ENCODE peak calls at places on chromosomes 3 and 15, in nine cellular contexts. P is heart left ventricle, B is AG10803, W is Panc1, U is fibroblast of villous mesenchyme, V is dorsolateral prefrontal cortex, X is astrocyte, S is lung, Q is PC-9. I is an unnamed sample.

GRCh38 chr15:79872358-79873017 is 24.3 kb downstream of the MTHFS start:
- DNase-seq in P (no peak), V (no peak), Q (no peak), S (no peak), B (peak; percentile 69), W (no peak), X (peak; percentile 79), U (peak; percentile 80), I (peak; percentile 37)

GRCh38 chr3:146203761-146204160 is 42.8 kb upstream of the PLOD2 start:
- DNase-seq in W (no peak), U (no peak), B (peak; percentile 46), S (no peak), V (no peak), Q (no peak), P (no peak), X (no peak), I (no peak)

GRCh38 chr3:184050217-184050847 is 2.5 kb upstream of the HTR3C start:
- DNase-seq in V (no peak), Q (no peak), S (no peak), X (no peak), W (no peak), B (no peak), U (no peak), P (no peak), I (no peak)

GRCh38 chr3:38003371-38003816 is 12.8 kb downstream of the VILL start:
- DNase-seq in X (no peak), S (no peak), P (peak; percentile 62), B (peak; percentile 36), U (peak; percentile 44), Q (no peak), V (peak; percentile 85), W (no peak), I (peak; percentile 43)

GRCh38 chr3:31288224-31288623 is 244.5 kb upstream of the STT3B start:
- DNase-seq in Q (no peak), S (no peak), B (no peak), U (no peak), V (no peak), X (no peak), W (no peak), P (no peak), I (no peak)

GRCh38 chr15:66858423-66859207 is 156.6 kb downstream of the SMAD6 start:
- DNase-seq in P (peak; percentile 0), V (no peak), X (no peak), B (peak; percentile 70), W (no peak), S (no peak), U (no peak), Q (peak; percentile 40), I (peak; percentile 81)

GRCh38 chr15:84926491-84927220 is 42.2 kb downstream of the SLC28A1 start:
- DNase-seq in U (no peak), P (no peak), S (no peak), X (no peak), W (no peak), B (no peak), V (no peak), Q (peak; percentile 64), I (no peak)

GRCh38 chr3:111481551-111481950 is 60.4 kb upstream of the CD96 start:
- DNase-seq in W (no peak), V (no peak), Q (no peak), P (no peak), X (peak; percentile 0), S (no peak), B (peak; percentile 5), U (peak; percentile 8), I (no peak)

GRCh38 chr3:172856766-172857742 is 106.5 kb downstream of the ECT2 start:
- DNase-seq in Q (no peak), P (peak; percentile 58), B (no peak), X (peak; percentile 71), W (no peak), V (no peak), U (no peak), S (no peak), I (peak; percentile 50)

GRCh38 chr3:55906896-55907295 is 419.8 kb upstream of the WNT5A start:
- DNase-seq in X (peak; percentile 16), Q (no peak), B (no peak), S (no peak), V (no peak), W (no peak), P (no peak), U (no peak), I (no peak)

GRCh38 chr15:80614711-80615360 is 80.3 kb upstream of the ABHD17C start:
- DNase-seq in X (no peak), U (no peak), P (no peak), Q (no peak), W (no peak), B (no peak), S (peak; percentile 9), V (no peak), I (no peak)

GRCh38 chr3:14913926-14914776 is 33.2 kb upstream of the NR2C2 start:
- DNase-seq in W (no peak), Q (no peak), B (no peak), S (no peak), P (no peak), X (no peak), V (no peak), U (no peak), I (no peak)

GRCh38 chr3:109396811-109397210 is 59.5 kb upstream of the DPPA4 start:
- DNase-seq in P (no peak), S (no peak), X (peak; percentile 25), V (no peak), W (no peak), Q (no peak), B (no peak), U (no peak), I (no peak)

GRCh38 chr15:67836477-67836876 is 3.4 kb downstream of the RNU6-1 start:
- DNase-seq in B (peak; percentile 29), Q (no peak), P (no peak), V (peak; percentile 26), X (no peak), U (peak; percentile 44), S (no peak), W (no peak), I (peak; percentile 56)

GRCh38 chr3:52715714-52716305 is 9.9 kb downstream of the SPCS1 start:
- DNase-seq in P (no peak), X (no peak), B (no peak), V (no peak), W (no peak), U (no peak), S (no peak), Q (no peak), I (no peak)

GRCh38 chr3:58052373-58053273 is 44.4 kb downstream of the FLNB start:
- DNase-seq in S (peak; percentile 75), B (peak; percentile 94), U (peak; percentile 96), W (peak; percentile 87), Q (peak; percentile 92), X (peak; percentile 98), V (peak; percentile 83), P (peak; percentile 69), I (peak; percentile 91)
- H3K4me3 ChIP-seq in S (no peak overlapping the region), B (peak overlapping the region; percentile 23), U (no peak overlapping the region), W (peak overlapping the region; percentile 2), Q (peak overlapping the region; percentile 33), X (no peak overlapping the region), V (no peak overlapping the region), P (no peak overlapping the region), I (peak overlapping the region; percentile 12)

DNA sequence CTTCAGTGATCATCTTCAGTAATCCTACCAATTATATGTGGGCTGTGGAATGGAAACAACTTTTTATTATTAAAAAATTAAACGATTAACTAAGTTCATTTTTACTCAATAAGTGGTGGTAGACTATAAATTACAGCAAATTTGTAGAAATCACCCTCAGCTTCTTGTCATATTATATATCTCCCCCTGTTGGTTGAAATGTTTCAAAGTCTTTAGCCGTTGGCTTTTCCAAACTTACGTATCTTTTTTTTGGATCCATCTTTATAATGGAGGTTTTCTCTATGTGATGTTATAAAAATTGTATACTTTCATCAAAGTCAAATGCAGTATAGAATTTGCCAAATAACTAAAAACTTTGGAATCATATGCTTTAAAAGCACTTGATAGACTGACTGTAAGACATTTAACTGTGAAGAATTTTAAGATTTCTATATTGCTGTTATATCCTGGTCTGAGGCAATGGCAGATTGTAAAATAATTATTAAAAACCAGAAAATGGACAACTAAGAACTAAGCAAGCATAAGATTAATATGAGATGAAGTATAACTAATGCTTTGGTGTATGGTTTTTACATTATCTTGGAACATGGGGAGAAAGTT is 44.7 kb downstream of the ATP11B start:
- DNase-seq in V (no peak), B (peak; percentile 50), U (peak; percentile 57), X (peak; percentile 12), W (no peak), Q (peak; percentile 42), P (no peak), S (no peak), I (peak; percentile 62)
- TF ChIP-seq CTCF in V (peak; percentile 43), B (peak; percentile 54), U (peak; percentile 48), X (peak; percentile 30), W (peak; percentile 60), Q (peak; percentile 83), P (peak; percentile 45), S (no peak), I (peak; percentile 36)

DNA sequence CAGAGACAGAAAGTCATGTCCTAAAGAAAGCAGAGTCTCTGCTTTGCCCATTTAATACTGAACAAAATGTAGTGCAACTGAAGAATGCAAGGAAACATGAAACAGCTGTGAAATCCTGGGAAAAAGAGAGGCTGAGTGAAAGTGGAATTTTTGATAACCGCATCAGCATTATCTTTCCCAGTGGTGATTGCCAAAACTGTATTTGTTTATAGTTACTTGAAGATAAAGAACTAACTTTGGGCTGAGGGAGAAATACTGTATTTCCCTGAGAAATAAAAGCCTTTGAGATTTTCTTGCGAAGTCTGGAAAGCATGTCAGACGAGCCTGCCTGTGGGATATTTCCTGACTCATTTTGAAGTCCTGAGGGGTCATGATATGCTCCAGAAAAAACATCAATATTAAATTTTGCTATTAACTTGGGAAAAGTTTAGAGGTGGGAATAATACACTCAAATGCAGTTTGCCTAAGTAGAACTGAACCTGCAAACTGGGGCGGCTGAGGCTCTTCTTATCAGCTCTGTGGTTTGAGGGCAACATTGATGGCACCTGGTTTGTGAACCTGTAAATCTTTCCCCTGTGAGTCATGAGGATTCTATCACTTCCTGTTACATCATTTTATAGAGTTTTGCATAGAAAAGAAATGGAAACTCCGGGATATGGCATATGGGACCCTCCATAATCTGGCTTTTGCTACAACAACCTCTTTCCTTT is 855.3 kb downstream of the MCTP2 start:
- DNase-seq in S (no peak), X (peak; percentile 73), V (no peak), W (no peak), Q (no peak), B (peak; percentile 70), P (no peak), U (peak; percentile 83), I (peak; percentile 5)
- H3K4me3 ChIP-seq in S (no peak overlapping the region), X (no peak overlapping the region), V (no peak overlapping the region), W (no peak overlapping the region), Q (no peak overlapping the region), B (no peak overlapping the region), P (no peak overlapping the region), U (no peak overlapping the region), I (no peak overlapping the region)

GRCh38 chr3:99568936-99569335 is 69.5 kb upstream of the COL8A1 start:
- DNase-seq in B (no peak), V (no peak), Q (no peak), U (peak; percentile 34), W (no peak), P (no peak), S (no peak), X (no peak), I (no peak)
- TF ChIP-seq CTCF in B (no peak), V (no peak), Q (no peak), U (no peak), W (no peak), P (no peak), S (no peak), X (no peak), I (no peak)

DNA sequence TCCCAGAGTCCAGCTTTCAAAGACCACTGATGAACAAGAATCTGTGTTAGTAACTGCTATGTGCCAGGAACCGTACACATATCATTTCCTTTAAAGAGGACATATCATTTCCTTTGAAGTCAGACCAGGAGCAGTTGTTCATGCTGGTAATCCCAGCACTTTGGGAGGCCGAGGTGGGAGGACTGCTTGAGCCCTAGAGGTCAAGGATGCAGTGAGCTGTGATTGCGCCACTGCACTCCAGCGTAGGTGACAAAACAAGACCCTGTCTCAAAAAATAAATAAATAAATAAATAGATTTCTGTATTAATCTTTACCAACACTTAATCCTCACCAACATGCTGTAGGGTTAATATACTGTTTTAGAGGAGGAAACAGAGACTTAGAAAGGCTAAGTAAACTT is 23.9 kb upstream of the CDV3 start:
- DNase-seq in P (no peak), W (no peak), V (no peak), B (no peak), X (no peak), S (no peak), Q (no peak), U (no peak), I (no peak)
- H3K4me3 ChIP-seq in P (no peak overlapping the region), W (no peak overlapping the region), V (no peak overlapping the region), B (no peak overlapping the region), X (no peak overlapping the region), S (no peak overlapping the region), Q (no peak overlapping the region), U (no peak overlapping the region), I (no peak overlapping the region)

I was measured in cardiac fibroblast.